ENCODE peak calls at places on chromosomes 11 and 22, in six cellular contexts. T, I, G, H, F and D are unnamed samples.

GRCh38 chr11:28108909-28109308 is 721 bp downstream of the METTL15 start:
- DNase-seq in T (no peak), I (no peak), G (no peak), H (no peak), F (no peak), D (no peak)

GRCh38 chr11:86904001-86904400 is 51.2 kb downstream of the FZD4 start:
- DNase-seq in T (no peak), I (no peak), G (no peak), H (no peak), F (no peak), D (no peak)

GRCh38 chr11:47212938-47213337 is 1.8 kb upstream of the DDB2 start:
- DNase-seq in T (no peak), I (no peak), G (no peak), H (no peak), F (no peak), D (no peak)

GRCh38 chr11:47360341-47360740 is 7.8 kb upstream of the MYBPC3 start:
- DNase-seq in T (no peak), I (no peak), G (no peak), H (no peak), F (no peak), D (no peak)

GRCh38 chr22:37561209-37562048 is 1.1 kb downstream of the CDC42EP1 start:
- DNase-seq in T (peak; percentile 77), I (no peak), G (peak; percentile 93), H (peak; percentile 87), F (no peak), D (peak; percentile 17)

GRCh38 chr22:17369553-17370035 is 334 bp downstream of the CECR2 start:
- DNase-seq in T (no peak), I (no peak), G (peak; percentile 38), H (peak; percentile 51), F (no peak), D (no peak)

GRCh38 chr11:75497788-75498404 is 27.8 kb downstream of the GDPD5 start:
- DNase-seq in T (no peak), I (no peak), G (no peak), H (no peak), F (no peak), D (no peak)

GRCh38 chr11:43327987-43328386 is 16.2 kb downstream of the API5 start:
- DNase-seq in T (no peak), I (no peak), G (no peak), H (no peak), F (peak; percentile 45), D (no peak)

GRCh38 chr11:11502303-11502828 is 119.4 kb downstream of the GALNT18 start:
- DNase-seq in T (no peak), I (peak; percentile 85), G (no peak), H (no peak), F (no peak), D (peak; percentile 68)

GRCh38 chr22:47307326-47307725 is 544.9 kb downstream of the TBC1D22A start:
- DNase-seq in T (no peak), I (no peak), G (no peak), H (no peak), F (no peak), D (no peak)

GRCh38 chr11:63020671-63021255 is 5.1 kb upstream of the SLC22A8 start:
- DNase-seq in T (peak; percentile 4), I (no peak), G (no peak), H (no peak), F (no peak), D (no peak)

GRCh38 chr11:8811571-8811970 is 99.4 kb upstream of the AKIP1 start:
- DNase-seq in T (no peak), I (no peak), G (no peak), H (no peak), F (peak; percentile 53), D (no peak)

GRCh38 chr22:25987948-25988347 is 181.3 kb upstream of the SEZ6L start:
- DNase-seq in T (no peak), I (no peak), G (no peak), H (no peak), F (no peak), D (no peak)

GRCh38 chr11:14358729-14359439 is at the start of gene RRAS2:
- DNase-seq in T (peak; percentile 56), I (no peak), G (peak; percentile 80), H (peak; percentile 66), F (no peak), D (peak; percentile 64)

GRCh38 chr11:82398300-82398815 is 335.3 kb downstream of the FAM181B start:
- DNase-seq in T (no peak), I (no peak), G (no peak), H (no peak), F (no peak), D (no peak)

GRCh38 chr11:27211370-27212127 is 151.5 kb downstream of the CCDC34 start:
- DNase-seq in T (no peak), I (no peak), G (peak; percentile 30), H (no peak), F (no peak), D (no peak)

GRCh38 chr22:39681038-39681861 is 110.7 kb downstream of the CACNA1I start:
- DNase-seq in T (no peak), I (no peak), G (no peak), H (no peak), F (no peak), D (no peak)

GRCh38 chr11:78040691-78041379 is 17.8 kb upstream of the KCTD14 start:
- DNase-seq in T (no peak), I (no peak), G (no peak), H (no peak), F (no peak), D (no peak)

GRCh38 chr11:107018902-107019493 is 722 bp upstream of the GUCY1A2 start:
- DNase-seq in T (no peak), I (no peak), G (peak; percentile 50), H (peak; percentile 71), F (no peak), D (peak; percentile 45)

GRCh38 chr11:45918331-45918941 is 759 bp upstream of the PEX16 start:
- DNase-seq in T (peak; percentile 46), I (peak; percentile 53), G (peak; percentile 87), H (peak; percentile 52), F (peak; percentile 11), D (peak; percentile 88)

GRCh38 chr11:69470301-69470700 is 11.2 kb upstream of the LINC01488 start:
- DNase-seq in T (no peak), I (no peak), G (peak; percentile 3), H (no peak), F (no peak), D (no peak)

GRCh38 chr11:12007769-12008737 is at the start of gene DKK3:
- DNase-seq in T (no peak), I (no peak), G (no peak), H (no peak), F (no peak), D (no peak)

GRCh38 chr11:6705905-6706535 is 22.9 kb upstream of the MRPL17 start:
- DNase-seq in T (no peak), I (peak; percentile 11), G (no peak), H (peak; percentile 16), F (no peak), D (peak; percentile 30)

GRCh38 chr22:17056807-17057206 is 28.0 kb upstream of the IL17RA start:
- DNase-seq in T (no peak), I (no peak), G (no peak), H (no peak), F (no peak), D (no peak)

GRCh38 chr11:6269994-6270393 is 10.4 kb downstream of the CCKBR start:
- DNase-seq in T (no peak), I (no peak), G (no peak), H (no peak), F (no peak), D (no peak)

GRCh38 chr11:77580712-77581337 is 8.9 kb upstream of the AQP11 start:
- DNase-seq in T (no peak), I (no peak), G (no peak), H (no peak), F (no peak), D (peak; percentile 8)

GRCh38 chr22:20456722-20457076 is 19.1 kb upstream of the SCARF2 start:
- DNase-seq in T (no peak), I (no peak), G (no peak), H (no peak), F (no peak), D (no peak)